ENCODE peak calls at places on chromosomes 3 and 15, in four cellular contexts. C is GM12864, G is mesothelial cell of epicardium, V is dorsolateral prefrontal cortex. I is an unnamed sample.

GRCh38 chr3:106714400-106714799 is 662.8 kb upstream of the CCDC54 start:
- DNase-seq in G (no peak), C (no peak), V (no peak), I (no peak)

GRCh38 chr3:105982207-105982606 is 113.4 kb upstream of the CBLB start:
- DNase-seq in C (no peak), G (no peak), V (no peak), I (no peak)

GRCh38 chr3:135622657-135623056 is 342.9 kb upstream of the PPP2R3A start:
- DNase-seq in V (no peak), G (no peak), C (no peak), I (no peak)

GRCh38 chr3:143427626-143428025 is 308.1 kb downstream of the CHST2 start:
- DNase-seq in V (no peak), G (no peak), C (no peak), I (no peak)

GRCh38 chr3:78908236-78908635 is 859.6 kb downstream of the ROBO1 start:
- DNase-seq in V (no peak), C (no peak), G (no peak), I (no peak)

GRCh38 chr15:63843901-63844317 is 10.2 kb upstream of the HERC1 start:
- DNase-seq in G (no peak), C (no peak), V (no peak), I (no peak)

GRCh38 chr15:75693501-75694240 is 19.0 kb downstream of the CSPG4 start:
- DNase-seq in V (no peak), G (no peak), C (no peak), I (peak)

GRCh38 chr3:196941846-196942225 is 492 bp downstream of the NCBP2 start:
- DNase-seq in G (no peak), V (peak), C (no peak), I (peak)

GRCh38 chr3:44827196-44827595 is 34.5 kb upstream of the TMEM42 start:
- DNase-seq in C (no peak), V (no peak), G (no peak), I (no peak)

GRCh38 chr15:77546050-77546501 is 86.6 kb downstream of the LINGO1 start:
- DNase-seq in C (no peak), G (no peak), V (no peak), I (no peak)

GRCh38 chr15:83061680-83062079 is 5.4 kb downstream of the BTBD1 start:
- DNase-seq in V (no peak), C (no peak), G (no peak), I (no peak)

GRCh38 chr3:171245796-171246453 is 214.3 kb downstream of the TNIK start:
- DNase-seq in G (no peak), C (no peak), V (no peak), I (no peak)

GRCh38 chr3:112984485-112984884 is 6.3 kb upstream of the GTPBP8 start:
- DNase-seq in G (no peak), V (no peak), C (no peak), I (no peak)

GRCh38 chr3:182979719-182980191 is 583 bp downstream of the DCUN1D1 start:
- DNase-seq in G (peak), V (peak), C (no peak), I (no peak)

GRCh38 chr3:72144773-72145505 is 360.0 kb upstream of the PROK2 start:
- DNase-seq in V (no peak), G (no peak), C (no peak), I (peak)

GRCh38 chr3:119965692-119966091 is 128.6 kb downstream of the GSK3B start:
- DNase-seq in C (no peak), V (no peak), G (no peak), I (no peak)

GRCh38 chr15:101264911-101265641 is 12.2 kb downstream of the SELENOS start:
- DNase-seq in V (no peak), C (no peak), G (no peak), I (no peak)

GRCh38 chr15:77819841-77820728 is 187.4 kb upstream of the LINGO1 start:
- DNase-seq in G (peak), C (no peak), V (peak), I (no peak)

GRCh38 chr15:42450434-42450790 is 40.5 kb downstream of the ZNF106 start:
- DNase-seq in C (no peak), V (no peak), G (no peak), I (no peak)

GRCh38 chr3:171994646-171995441 is 44.5 kb upstream of the FNDC3B start:
- DNase-seq in G (no peak), C (no peak), V (no peak), I (no peak)

GRCh38 chr15:82855286-82856092 is 46.1 kb downstream of the WHAMM start:
- DNase-seq in C (no peak), G (no peak), V (no peak), I (no peak)

GRCh38 chr3:79148786-79149185 is 619.0 kb downstream of the ROBO1 start:
- DNase-seq in G (no peak), C (no peak), V (no peak), I (no peak)

GRCh38 chr15:48806151-48806550 is 4.7 kb downstream of the CEP152 start:
- DNase-seq in G (no peak), C (no peak), V (no peak), I (no peak)

GRCh38 chr15:48810414-48811324 is at the start of gene CEP152:
- DNase-seq in V (peak), C (peak), G (peak), I (peak)

GRCh38 chr15:48811325-48811938 is 563 bp upstream of the CEP152 start:
- DNase-seq in C (no peak), V (no peak), G (no peak), I (no peak)
- TF ChIP-seq CTCF in C (no peak), V (no peak), G (no peak), I (no peak)

GRCh38 chr3:164673738-164674137 is 404.6 kb downstream of the SI start:
- DNase-seq in V (no peak), C (no peak), G (no peak), I (no peak)
- TF ChIP-seq CTCF in V (no peak), C (no peak), G (peak), I (no peak)

DNA sequence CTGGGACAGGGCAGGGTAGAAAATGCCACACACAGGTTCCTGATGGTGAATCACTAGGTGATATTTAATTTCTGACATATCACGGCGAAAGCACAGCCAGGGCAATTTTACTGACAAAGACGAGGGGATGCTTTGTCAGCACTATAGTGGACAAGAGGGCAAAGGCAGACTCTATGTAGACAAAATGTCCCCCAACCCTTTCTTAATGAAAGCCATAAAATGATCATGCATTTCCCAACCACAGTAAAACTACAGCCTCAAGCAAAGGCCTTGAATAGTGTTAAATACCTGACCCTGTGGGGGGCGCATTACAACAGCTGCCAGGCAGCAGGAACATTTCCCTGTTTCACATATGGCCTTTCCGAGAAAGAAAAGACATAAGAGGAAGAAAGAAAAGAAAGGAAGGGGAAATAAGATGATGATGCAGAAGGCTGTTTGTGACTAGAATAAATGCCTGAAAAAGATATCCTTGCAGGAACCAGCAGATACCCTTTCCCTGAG is 49.5 kb downstream of the GLDN start:
- DNase-seq in G (no peak), C (no peak), V (no peak), I (no peak)
- TF ChIP-seq CTCF in G (no peak), C (no peak), V (no peak), I (no peak)

GRCh38 chr3:138479355-138479964 is 45.0 kb downstream of the ESYT3 start:
- DNase-seq in V (no peak), C (no peak), G (no peak), I (peak)
- TF ChIP-seq CTCF in V (peak), C (peak), G (peak), I (peak)

GRCh38 chr3:14156843-14157561 is 21.4 kb downstream of the XPC start:
- DNase-seq in G (no peak), V (no peak), C (no peak), I (no peak)

GRCh38 chr3:14157951-14158350 is 20.4 kb downstream of the XPC start:
- DNase-seq in V (no peak), C (no peak), G (no peak), I (no peak)

GRCh38 chr3:14154895-14155432 is 23.4 kb downstream of the XPC start:
- DNase-seq in V (no peak), G (no peak), C (no peak), I (no peak)

GRCh38 chr3:14154242-14154641 is 24.2 kb downstream of the XPC start:
- DNase-seq in G (no peak), V (no peak), C (no peak), I (no peak)

GRCh38 chr3:14156201-14156600 is 22.2 kb downstream of the XPC start:
- DNase-seq in G (no peak), V (no peak), C (no peak), I (no peak)
- TF ChIP-seq CTCF in G (no peak), V (no peak), C (no peak), I (no peak)

GRCh38 chr3:174083706-174084105 is 686.2 kb downstream of the NLGN1 start:
- DNase-seq in V (no peak), G (no peak), C (no peak), I (no peak)
- TF ChIP-seq CTCF in V (no peak), G (no peak), C (no peak), I (no peak)

GRCh38 chr3:123878807-123879206 is 5.3 kb downstream of the MYLK start:
- DNase-seq in G (no peak), V (no peak), C (no peak), I (no peak)

GRCh38 chr3:123877466-123877865 is 6.7 kb downstream of the MYLK start:
- DNase-seq in V (no peak), G (no peak), C (no peak), I (no peak)

GRCh38 chr3:123880998-123881561 is 3.1 kb downstream of the MYLK start:
- DNase-seq in G (no peak), V (no peak), C (no peak), I (no peak)

GRCh38 chr3:123877965-123878364 is 6.2 kb downstream of the MYLK start:
- DNase-seq in G (no peak), V (no peak), C (no peak), I (no peak)

GRCh38 chr3:123876858-123877257 is 7.3 kb downstream of the MYLK start:
- DNase-seq in V (no peak), G (no peak), C (no peak), I (no peak)
- TF ChIP-seq CTCF in V (no peak), G (no peak), C (peak), I (no peak)